ENCODE peak calls at places on chromosomes 1 and 21, in ten cellular contexts. X is stimulated activated CD4-positive, alpha-beta T cell treated with anti-CD3 and anti-CD28 coated beads, Interleukin-4, amount 100 ng/mL, for 1 hour; K is epithelial cell of prostate; D is fibroblast of the conjunctiva; U is GM03348; V is adrenal gland; O is NCI-H1694; Z is LoVo; S is sigmoid colon; T is progenitor cell of endocrine pancreas. H is an unnamed sample.

GRCh38 chr1:206863266-206863665 is 2.2 kb upstream of the IL20 start:
- DNase-seq in S (no peak), Z (no peak), K (no peak), V (no peak), U (no peak), X (no peak), O (no peak), D (no peak), T (no peak), H (no peak)

GRCh38 chr1:162977944-162978568 is 91.1 kb upstream of the RGS4 start:
- DNase-seq in V (no peak), O (peak), S (no peak), Z (no peak), X (no peak), K (no peak), T (no peak), D (no peak), U (peak), H (no peak)

GRCh38 chr1:8598060-8598724 is 219.2 kb downstream of the RERE start:
- DNase-seq in O (peak), V (peak), T (no peak), U (peak), S (peak), K (no peak), X (no peak), D (peak), Z (no peak), H (peak)

GRCh38 chr21:44765231-44766013 is 36.2 kb downstream of the UBE2G2 start:
- DNase-seq in D (no peak), V (no peak), T (no peak), O (no peak), Z (peak), K (no peak), X (no peak), U (no peak), S (no peak), H (no peak)

GRCh38 chr21:31895069-31895851 is 22.4 kb downstream of the HUNK start:
- DNase-seq in V (no peak), X (no peak), O (no peak), D (no peak), T (no peak), S (no peak), Z (no peak), U (peak), K (no peak), H (no peak)

GRCh38 chr1:201260236-201260591 is 23.1 kb upstream of the PKP1 start:
- DNase-seq in D (no peak), V (no peak), X (no peak), T (no peak), S (no peak), O (no peak), Z (no peak), U (no peak), K (no peak), H (no peak)

GRCh38 chr1:176515310-176515709 is 52.3 kb downstream of the PAPPA2 start:
- DNase-seq in Z (peak), X (no peak), S (no peak), U (peak), V (no peak), T (no peak), O (peak), D (no peak), K (peak), H (no peak)

GRCh38 chr1:8317647-8318360 is at the start of gene SLC45A1:
- DNase-seq in U (peak), O (no peak), Z (peak), K (no peak), D (no peak), V (peak), T (peak), S (peak), X (peak), H (peak)

GRCh38 chr1:22975694-22976093 is 3.0 kb upstream of the LACTBL1 start:
- DNase-seq in K (no peak), U (peak), Z (no peak), X (no peak), D (no peak), V (peak), T (no peak), S (no peak), O (no peak), H (no peak)

GRCh38 chr1:212271823-212272498 is 13.2 kb upstream of the PPP2R5A start:
- DNase-seq in Z (no peak), S (no peak), O (no peak), T (no peak), K (no peak), U (no peak), D (no peak), V (peak), X (no peak), H (no peak)

GRCh38 chr1:109399326-109399957 is 1.7 kb upstream of the SORT1 start:
- DNase-seq in D (no peak), Z (peak), U (peak), K (no peak), V (no peak), O (peak), X (no peak), T (no peak), S (no peak), H (peak)

GRCh38 chr21:46431884-46432488 is 26.7 kb upstream of the DIP2A start:
- DNase-seq in O (no peak), D (no peak), V (no peak), Z (no peak), S (no peak), X (no peak), T (no peak), K (no peak), U (no peak), H (no peak)

GRCh38 chr1:9946315-9946714 is 3.0 kb downstream of the NMNAT1 start:
- DNase-seq in O (no peak), D (no peak), X (no peak), U (no peak), Z (no peak), V (no peak), S (no peak), K (no peak), T (no peak), H (no peak)

GRCh38 chr1:28887418-28887834 is 26.9 kb upstream of the EPB41 start:
- DNase-seq in Z (no peak), S (no peak), O (no peak), K (no peak), T (no peak), U (peak), D (no peak), X (peak), V (peak), H (no peak)

GRCh38 chr21:26194811-26195251 is 24.3 kb upstream of the APP start:
- DNase-seq in T (no peak), D (peak), V (no peak), K (no peak), S (no peak), Z (no peak), X (no peak), O (no peak), U (peak), H (no peak)

GRCh38 chr1:244207935-244208244 is 156.8 kb downstream of the ZBTB18 start:
- DNase-seq in U (no peak), S (no peak), D (no peak), K (no peak), O (no peak), Z (no peak), T (no peak), X (no peak), V (no peak), H (no peak)

GRCh38 chr1:25952851-25953401 is 44.9 kb downstream of the PAFAH2 start:
- DNase-seq in V (no peak), S (peak), X (no peak), U (peak), Z (no peak), O (peak), K (no peak), D (no peak), T (no peak), H (peak)

GRCh38 chr21:41246808-41247207 is 69.8 kb upstream of the FAM3B start:
- DNase-seq in U (no peak), T (no peak), D (no peak), X (no peak), O (no peak), Z (no peak), S (no peak), K (no peak), V (no peak), H (no peak)

GRCh38 chr1:48676822-48677221 is 99.9 kb downstream of the BEND5 start:
- DNase-seq in U (no peak), S (no peak), X (no peak), D (no peak), V (no peak), T (no peak), O (no peak), Z (no peak), K (no peak), H (no peak)

GRCh38 chr1:54887665-54888071 is 673 bp upstream of the DHCR24 start:
- DNase-seq in T (no peak), O (peak), U (peak), S (no peak), Z (no peak), D (no peak), V (peak), K (no peak), X (no peak), H (no peak)

GRCh38 chr1:150696590-150696989 is 364 bp downstream of the GOLPH3L start:
- DNase-seq in U (peak), T (no peak), S (no peak), X (no peak), Z (peak), D (no peak), O (no peak), K (no peak), V (no peak), H (no peak)

GRCh38 chr1:161342836-161343235 is 24.8 kb downstream of the CFAP126 start:
- DNase-seq in T (no peak), D (no peak), S (no peak), X (no peak), Z (no peak), V (no peak), U (no peak), O (no peak), K (no peak), H (peak)

GRCh38 chr1:208030320-208031091 is 119.6 kb upstream of the CD34 start:
- DNase-seq in V (no peak), K (no peak), S (peak), Z (no peak), X (no peak), O (peak), T (no peak), U (peak), D (peak), H (no peak)

GRCh38 chr1:174963547-174964125 is 36.1 kb upstream of the CACYBP start:
- DNase-seq in V (no peak), O (peak), K (no peak), U (no peak), D (no peak), Z (peak), S (no peak), X (no peak), T (no peak), H (no peak)

GRCh38 chr21:16587141-16587570 is 857.4 kb downstream of the USP25 start:
- DNase-seq in X (no peak), D (peak), S (peak), T (no peak), Z (peak), K (peak), V (peak), U (no peak), O (no peak), H (peak)

GRCh38 chr1:75053207-75053606 is 81.0 kb upstream of the LHX8 start:
- DNase-seq in Z (no peak), U (no peak), V (no peak), D (no peak), K (no peak), T (no peak), X (no peak), O (no peak), S (no peak), H (no peak)

GRCh38 chr1:235932090-235932510 is 65.4 kb upstream of the LYST start:
- DNase-seq in K (no peak), U (no peak), D (no peak), T (no peak), O (no peak), V (no peak), X (no peak), S (no peak), Z (peak), H (no peak)

GRCh38 chr1:14782741-14783591 is 184.5 kb downstream of the KAZN start:
- DNase-seq in S (no peak), V (no peak), T (no peak), D (no peak), K (no peak), O (no peak), X (no peak), U (no peak), Z (no peak), H (no peak)

GRCh38 chr1:181647314-181648035 is 164.2 kb downstream of the CACNA1E start:
- DNase-seq in S (no peak), O (no peak), K (peak), D (no peak), U (no peak), V (no peak), Z (peak), T (no peak), X (no peak), H (no peak)

GRCh38 chr1:62508187-62508758 is 71.4 kb downstream of the USP1 start:
- DNase-seq in D (peak), K (no peak), U (peak), S (no peak), Z (peak), T (no peak), V (no peak), O (peak), X (no peak), H (no peak)

GRCh38 chr1:24321150-24321549 is 2.0 kb downstream of the GRHL3 start:
- DNase-seq in T (no peak), O (no peak), S (no peak), U (no peak), D (no peak), Z (peak), X (no peak), V (no peak), K (no peak), H (no peak)

GRCh38 chr21:44874497-44875331 is 1.2 kb upstream of the PTTG1IP start:
- DNase-seq in U (peak), T (no peak), D (no peak), V (peak), O (no peak), Z (no peak), S (peak), K (no peak), X (peak), H (no peak)

GRCh38 chr1:41468082-41468762 is 16.3 kb downstream of the EDN2 start:
- DNase-seq in Z (no peak), V (no peak), O (no peak), K (no peak), D (no peak), U (no peak), X (no peak), T (no peak), S (no peak), H (no peak)

GRCh38 chr1:8689431-8690252 is 127.8 kb downstream of the RERE start:
- DNase-seq in V (no peak), Z (no peak), O (no peak), K (no peak), X (no peak), D (no peak), U (no peak), S (no peak), T (no peak), H (no peak)

GRCh38 chr1:48645883-48646282 is 130.8 kb downstream of the BEND5 start:
- DNase-seq in S (no peak), D (no peak), U (no peak), X (no peak), Z (no peak), K (no peak), T (no peak), V (no peak), O (no peak), H (no peak)

GRCh38 chr1:65310078-65310587 is 790 bp downstream of the DNAJC6 start:
- DNase-seq in V (peak), Z (no peak), O (peak), X (no peak), T (no peak), K (no peak), U (no peak), D (no peak), S (no peak), H (no peak)

GRCh38 chr1:67441183-67441582 is 11.0 kb upstream of the SERBP1 start:
- DNase-seq in T (no peak), K (no peak), Z (no peak), V (peak), X (peak), S (peak), U (no peak), D (peak), O (no peak), H (no peak)

GRCh38 chr21:42006765-42007164 is 3.4 kb downstream of the ZBTB21 start:
- DNase-seq in T (no peak), U (no peak), S (no peak), O (no peak), X (no peak), V (no peak), Z (no peak), K (no peak), D (no peak), H (no peak)

GRCh38 chr1:189211742-189212141 is 1265.9 kb downstream of the BRINP3 start:
- DNase-seq in X (no peak), Z (no peak), S (no peak), T (no peak), U (no peak), V (no peak), D (no peak), O (no peak), K (no peak), H (no peak)

H was measured in cerebellar nuclear complex.